ENCODE peak calls at places on chromosome 13, in seven cellular contexts. X is left lung, J is K562, E is thoracic aorta, W is left ventricle myocardium inferior, H is kidney, O is astrocyte of the spinal cord. R is an unnamed sample.

GRCh38 chr13:45473627-45474026 is 8.9 kb downstream of the COG3 start:
- DNase-seq in H (no peak), O (no peak), X (no peak), W (no peak), E (no peak), J (peak), R (peak)

GRCh38 chr13:24618219-24618955 is 61.8 kb upstream of the ATP12A start:
- DNase-seq in H (no peak), W (no peak), J (no peak), E (no peak), O (no peak), X (no peak), R (no peak)

GRCh38 chr13:39406688-39407087 is 196.3 kb downstream of the LHFPL6 start:
- DNase-seq in E (no peak), H (no peak), J (peak), O (no peak), X (no peak), W (no peak), R (no peak)

GRCh38 chr13:21395953-21396352 is 63.1 kb downstream of the ZDHHC20 start:
- DNase-seq in W (no peak), H (no peak), E (no peak), O (no peak), J (no peak), X (no peak), R (no peak)

GRCh38 chr13:40341501-40341900 is 324.9 kb downstream of the FOXO1 start:
- DNase-seq in E (no peak), W (no peak), H (no peak), O (no peak), J (no peak), X (no peak), R (no peak)

GRCh38 chr13:106183410-106184128 is 351.9 kb downstream of the EFNB2 start:
- DNase-seq in W (no peak), X (no peak), J (no peak), O (no peak), E (no peak), H (no peak), R (no peak)

GRCh38 chr13:99370476-99371272 is 63.5 kb upstream of the GPR183 start:
- DNase-seq in J (no peak), E (no peak), H (peak), X (no peak), O (no peak), W (no peak), R (no peak)

GRCh38 chr13:106432636-106433035 is 102.8 kb downstream of the EFNB2 start:
- DNase-seq in O (no peak), E (no peak), W (no peak), X (no peak), J (no peak), H (no peak), R (no peak)

GRCh38 chr13:59782696-59783095 is 381.0 kb downstream of the DIAPH3 start:
- DNase-seq in H (no peak), W (no peak), O (no peak), E (no peak), J (no peak), X (no peak), R (no peak)

GRCh38 chr13:26660761-26661160 is 99.8 kb downstream of the GPR12 start:
- DNase-seq in E (no peak), O (no peak), X (no peak), H (no peak), W (no peak), J (no peak), R (no peak)

GRCh38 chr13:30607908-30608307 is 9.8 kb upstream of the USPL1 start:
- DNase-seq in O (no peak), H (no peak), W (no peak), J (no peak), X (peak), E (no peak), R (no peak)

GRCh38 chr13:25971499-25972145 is 80.2 kb downstream of the SHISA2 start:
- DNase-seq in E (no peak), W (no peak), O (no peak), J (no peak), X (no peak), H (no peak), R (no peak)

GRCh38 chr13:60583911-60584753 is 187.1 kb downstream of the TDRD3 start:
- DNase-seq in W (no peak), E (peak), X (peak), H (no peak), J (peak), O (peak), R (peak)

GRCh38 chr13:37164635-37165034 is 59.2 kb upstream of the CSNK1A1L start:
- DNase-seq in E (no peak), H (no peak), W (no peak), O (no peak), X (no peak), J (no peak), R (no peak)

GRCh38 chr13:28796938-28797257 is 23.2 kb upstream of the MTUS2 start:
- DNase-seq in H (no peak), J (no peak), O (no peak), E (no peak), X (no peak), W (no peak), R (no peak)
- TF ChIP-seq CTCF in H (no peak), J (no peak), O (no peak), E (peak), X (peak), W (no peak), R (no peak)

DNA sequence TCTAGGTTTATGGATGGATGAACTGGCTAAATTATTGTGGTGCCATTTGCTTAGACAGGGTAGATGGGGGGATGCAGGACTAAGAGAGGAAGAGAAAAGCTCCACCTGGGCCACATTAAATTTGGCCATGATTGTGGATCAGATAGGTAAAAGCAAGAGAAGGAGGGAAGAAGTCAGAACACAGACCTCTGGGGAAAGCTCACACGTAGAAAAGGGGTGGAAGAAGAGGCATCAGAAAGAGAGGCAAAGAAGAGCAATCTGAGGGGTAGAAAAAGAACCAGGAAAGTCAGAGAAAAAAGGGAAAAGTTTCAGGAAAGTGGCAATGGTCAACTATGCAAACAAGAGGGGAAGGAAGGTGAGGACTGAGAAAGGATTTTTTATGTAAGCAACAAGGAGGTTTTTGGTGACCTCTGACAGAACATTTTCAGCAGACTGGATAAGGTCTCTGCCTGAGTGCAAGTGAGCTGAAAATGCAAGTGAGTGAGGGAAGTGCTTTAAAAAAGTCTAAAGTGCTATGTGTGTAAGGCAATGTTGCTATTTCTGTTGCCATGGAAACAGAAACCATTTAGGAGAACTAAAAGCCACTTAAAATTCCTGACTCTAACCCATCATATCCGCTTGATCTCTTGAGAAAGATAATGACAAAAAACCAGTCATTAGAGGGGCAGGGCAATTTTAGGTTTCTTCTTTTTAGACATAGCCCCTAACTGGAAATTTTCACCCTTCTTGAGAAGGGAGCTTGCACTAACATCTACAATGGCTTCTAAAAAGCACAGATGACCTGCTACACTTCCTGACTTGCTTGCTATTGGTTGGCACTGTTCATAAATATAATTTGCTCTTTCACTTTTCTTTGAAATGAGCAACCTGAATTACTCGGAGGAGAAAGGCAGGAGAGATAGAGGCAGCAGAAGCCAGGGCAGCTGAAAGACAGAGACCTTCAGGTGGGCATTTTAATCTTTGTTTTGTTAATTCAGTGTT is at the start of gene CYSLTR2:
- DNase-seq in O (peak), J (no peak), X (no peak), E (no peak), H (no peak), W (no peak), R (no peak)
- H3K4me3 ChIP-seq in O (no peak), J (no peak), X (no peak), E (peak), H (no peak), W (peak), R (peak)

GRCh38 chr13:113457510-113457909 is 4.2 kb upstream of the ADPRHL1 start:
- DNase-seq in X (no peak), H (peak), E (no peak), W (no peak), O (no peak), J (no peak), R (peak)
- TF ChIP-seq CTCF in X (no peak), H (no peak), E (no peak), W (no peak), O (peak), J (no peak), R (peak)

DNA sequence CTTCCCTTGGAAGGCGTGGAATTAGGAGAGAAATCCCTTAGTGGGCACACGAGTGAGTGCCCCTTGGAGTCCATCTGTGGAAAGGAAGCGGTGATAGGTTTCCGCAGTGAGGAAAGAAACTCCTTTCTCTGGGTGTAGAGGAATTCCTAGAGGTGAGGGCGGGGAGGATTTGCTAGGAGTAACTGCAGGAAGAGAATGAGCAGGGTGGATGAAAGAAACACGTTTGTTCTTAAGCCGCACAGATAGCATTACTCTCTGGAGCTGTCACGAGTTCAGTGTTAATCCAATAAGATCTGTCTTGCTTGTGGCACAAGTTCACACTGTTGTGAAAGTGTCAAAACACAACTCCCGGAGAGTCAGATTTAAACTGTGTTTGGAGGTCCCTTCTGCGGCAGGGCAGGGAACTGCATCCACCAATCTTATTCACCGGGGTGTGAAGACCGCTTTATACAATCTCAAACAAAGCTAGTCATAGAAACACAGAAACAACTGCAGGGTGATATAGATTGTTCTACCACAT is 1.2 kb downstream of the KL start:
- DNase-seq in J (peak), O (peak), E (no peak), X (no peak), W (peak), H (no peak), R (no peak)
- H3K4me3 ChIP-seq in J (no peak), O (no peak), E (peak), X (peak), W (peak), H (peak), R (no peak)

DNA sequence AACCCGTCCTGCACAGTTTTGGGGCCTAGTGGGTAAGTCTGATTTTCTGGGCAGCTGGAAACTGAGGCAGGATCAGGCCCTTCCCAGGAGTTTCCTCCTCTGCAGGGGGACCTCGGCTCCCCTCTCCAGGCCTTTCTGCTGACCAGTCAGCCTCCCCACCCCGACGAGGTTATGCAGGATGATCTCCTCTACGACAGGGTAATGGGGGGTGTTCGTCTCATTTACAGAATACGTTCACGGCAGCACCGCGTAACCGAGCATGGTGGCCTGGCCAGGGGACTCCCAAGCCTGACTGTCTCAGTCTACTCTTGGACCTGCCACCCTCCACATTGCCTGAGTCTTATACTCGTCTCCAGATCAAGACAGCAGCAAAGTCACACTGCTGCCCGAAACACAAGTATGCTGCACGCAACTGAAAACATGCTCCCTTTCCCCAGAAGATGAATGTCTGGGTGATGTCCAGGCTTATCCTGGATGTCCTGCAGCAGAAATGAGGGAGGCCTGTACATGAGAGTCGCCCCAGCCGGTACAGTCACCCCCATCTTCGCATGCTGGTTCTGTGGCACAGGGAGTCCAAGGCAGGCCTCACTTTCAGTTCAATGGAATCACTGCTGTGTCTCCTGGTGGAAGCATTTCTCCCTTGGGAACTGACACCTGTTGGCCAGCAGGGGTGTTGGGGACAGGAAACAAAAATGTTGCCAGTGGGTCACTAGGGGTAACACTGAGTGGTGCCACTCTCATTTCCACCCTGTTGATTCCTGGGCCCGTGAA is 120.8 kb downstream of the SOX1 start:
- DNase-seq in X (no peak), H (no peak), O (no peak), J (no peak), E (no peak), W (no peak), R (no peak)
- TF ChIP-seq CTCF in X (no peak), H (no peak), O (no peak), J (no peak), E (no peak), W (no peak), R (no peak)

GRCh38 chr13:34155931-34156607 is 338.1 kb downstream of the RFC3 start:
- DNase-seq in J (no peak), O (peak), E (no peak), X (no peak), W (no peak), H (no peak), R (no peak)
- H3K4me3 ChIP-seq in J (no peak), O (no peak), E (no peak), X (no peak), W (no peak), H (no peak), R (peak)

R was measured in BE2C.